ENCODE peak calls at places on chromosomes 4 and X, in ten cellular contexts. E, L, C, D, P, F, B, Q, N and R are unnamed samples.

GRCh38 chr4:51831133-51831532 is 11.8 kb upstream of the DCUN1D4 start:
- DNase-seq in E (peak; percentile 69), L (peak; percentile 31), C (no peak), D (peak; percentile 69), P (no peak), F (peak; percentile 48), B (peak; percentile 48), Q (peak; percentile 77), N (peak; percentile 55), R (peak; percentile 62)

GRCh38 chr4:19224820-19225219 is 1026.9 kb upstream of the SLIT2 start:
- DNase-seq in E (no peak), L (no peak), C (no peak), D (peak; percentile 27), P (peak; percentile 23), F (no peak), B (peak; percentile 30), Q (no peak), N (peak; percentile 44), R (peak; percentile 60)

GRCh38 chrX:130109429-130110378 is 593 bp downstream of the ELF4 start:
- DNase-seq in E (peak; percentile 69), L (no peak), C (no peak), D (no peak), P (no peak), F (no peak), B (peak; percentile 75), Q (no peak), N (no peak), R (peak; percentile 35)

GRCh38 chr4:98653006-98653405 is 5.4 kb downstream of the TSPAN5 start:
- DNase-seq in E (no peak), L (no peak), C (peak; percentile 37), D (peak; percentile 71), P (peak; percentile 48), F (no peak), B (peak; percentile 62), Q (no peak), N (peak; percentile 85), R (no peak)

GRCh38 chrX:790780-791360 is 160.3 kb downstream of the SHOX start:
- DNase-seq in E (no peak), L (no peak), C (no peak), D (no peak), P (no peak), F (no peak), B (no peak), Q (no peak), N (no peak), R (no peak)

GRCh38 chr4:3820806-3821579 is 54.8 kb downstream of the ADRA2C start:
- DNase-seq in E (no peak), L (no peak), C (no peak), D (no peak), P (no peak), F (no peak), B (no peak), Q (no peak), N (no peak), R (no peak)

GRCh38 chr4:124481123-124481522 is 231.4 kb downstream of the ANKRD50 start:
- DNase-seq in E (no peak), L (no peak), C (no peak), D (no peak), P (no peak), F (no peak), B (peak; percentile 3), Q (no peak), N (no peak), R (no peak)

GRCh38 chr4:155568641-155569040 is 98.0 kb upstream of the GUCY1A1 start:
- DNase-seq in E (no peak), L (no peak), C (no peak), D (no peak), P (no peak), F (no peak), B (no peak), Q (no peak), N (no peak), R (no peak)

GRCh38 chr4:129109965-129110824 is 14.2 kb downstream of the C4orf33 start:
- DNase-seq in E (no peak), L (no peak), C (no peak), D (no peak), P (no peak), F (no peak), B (no peak), Q (no peak), N (no peak), R (no peak)

GRCh38 chrX:8914636-8915035 is 113.5 kb upstream of the FAM9A start:
- DNase-seq in E (no peak), L (no peak), C (no peak), D (no peak), P (no peak), F (no peak), B (peak; percentile 22), Q (no peak), N (peak; percentile 26), R (no peak)

GRCh38 chrX:154378799-154379568 is at the start of gene EMD:
- DNase-seq in E (peak; percentile 99), L (peak; percentile 84), C (peak; percentile 95), D (peak; percentile 94), P (peak; percentile 91), F (peak; percentile 97), B (peak; percentile 94), Q (peak; percentile 96), N (peak; percentile 95), R (peak; percentile 97)

GRCh38 chrX:13898084-13898483 is 81.2 kb upstream of the GPM6B start:
- DNase-seq in E (no peak), L (peak; percentile 13), C (no peak), D (peak; percentile 62), P (no peak), F (no peak), B (peak; percentile 39), Q (no peak), N (peak; percentile 89), R (peak; percentile 34)

GRCh38 chrX:102959471-102959870 is 22.4 kb downstream of the RAB40AL start:
- DNase-seq in E (no peak), L (no peak), C (no peak), D (peak; percentile 68), P (no peak), F (no peak), B (peak; percentile 98), Q (no peak), N (peak; percentile 47), R (no peak)